ENCODE peak calls at places on chromosomes 1 and 21, in nine cellular contexts. G, Y, T, S, N, P, W, F and R are unnamed samples.

GRCh38 chr1:3453891-3454810 is at the start of gene ARHGEF16:
- DNase-seq in G (peak; percentile 32), Y (peak; percentile 72), T (peak; percentile 92), S (no peak), N (no peak), P (peak; percentile 88), W (peak; percentile 71), F (peak; percentile 91), R (peak; percentile 85)

GRCh38 chr1:70134148-70134547 is 71.2 kb downstream of the LRRC40 start:
- DNase-seq in G (no peak), Y (no peak), T (no peak), S (no peak), N (no peak), P (no peak), W (no peak), F (no peak), R (no peak)

GRCh38 chr1:6599141-6599975 is 3.3 kb downstream of the KLHL21 start:
- DNase-seq in G (no peak), Y (no peak), T (peak; percentile 49), S (no peak), N (peak; percentile 87), P (no peak), W (no peak), F (no peak), R (no peak)

GRCh38 chr1:233081686-233082085 is 131.3 kb downstream of the NTPCR start:
- DNase-seq in G (peak; percentile 51), Y (no peak), T (no peak), S (no peak), N (no peak), P (no peak), W (peak; percentile 20), F (peak; percentile 5), R (no peak)

GRCh38 chr1:156063997-156064285 is 3.0 kb downstream of the RAB25 start:
- DNase-seq in G (no peak), Y (no peak), T (no peak), S (no peak), N (no peak), P (no peak), W (no peak), F (no peak), R (no peak)

GRCh38 chr1:242081446-242081845 is 82.5 kb upstream of the MAP1LC3C start:
- DNase-seq in G (no peak), Y (no peak), T (no peak), S (no peak), N (no peak), P (no peak), W (no peak), F (no peak), R (no peak)

GRCh38 chr1:235998812-235999211 is 66.1 kb downstream of the NID1 start:
- DNase-seq in G (no peak), Y (no peak), T (no peak), S (no peak), N (no peak), P (no peak), W (no peak), F (no peak), R (no peak)

GRCh38 chr1:183264132-183264531 is 78.1 kb downstream of the LAMC2 start:
- DNase-seq in G (no peak), Y (no peak), T (no peak), S (no peak), N (no peak), P (no peak), W (no peak), F (no peak), R (no peak)

GRCh38 chr1:65832296-65832695 is 39.6 kb downstream of the PDE4B start:
- DNase-seq in G (no peak), Y (no peak), T (no peak), S (no peak), N (no peak), P (no peak), W (no peak), F (no peak), R (no peak)

GRCh38 chr1:28437924-28438699 is 67.7 kb upstream of the RCC1 start:
- DNase-seq in G (peak; percentile 95), Y (peak; percentile 96), T (peak; percentile 73), S (peak; percentile 98), N (peak; percentile 73), P (no peak), W (peak; percentile 93), F (peak; percentile 47), R (peak; percentile 93)

GRCh38 chr1:115833806-115834205 is 7.1 kb downstream of the NHLH2 start:
- DNase-seq in G (no peak), Y (no peak), T (no peak), S (no peak), N (no peak), P (no peak), W (no peak), F (no peak), R (no peak)

GRCh38 chr1:106883208-106883607 is 173.3 kb upstream of the PRMT6 start:
- DNase-seq in G (no peak), Y (no peak), T (no peak), S (no peak), N (no peak), P (no peak), W (no peak), F (no peak), R (no peak)

GRCh38 chr1:66436378-66437135 is 97.4 kb upstream of the SGIP1 start:
- DNase-seq in G (peak; percentile 46), Y (no peak), T (no peak), S (no peak), N (no peak), P (no peak), W (peak; percentile 35), F (no peak), R (no peak)

GRCh38 chr21:44977616-44978340 is 37.9 kb downstream of the SLX9 start:
- DNase-seq in G (no peak), Y (no peak), T (no peak), S (no peak), N (no peak), P (no peak), W (peak; percentile 71), F (no peak), R (no peak)

GRCh38 chr1:90550616-90551406 is 166.3 kb downstream of the BARHL2 start:
- DNase-seq in G (no peak), Y (no peak), T (no peak), S (no peak), N (no peak), P (peak; percentile 45), W (no peak), F (no peak), R (no peak)

GRCh38 chr1:30446508-30446907 is 276.9 kb downstream of the MATN1 start:
- DNase-seq in G (no peak), Y (no peak), T (no peak), S (no peak), N (peak; percentile 41), P (no peak), W (no peak), F (no peak), R (no peak)

GRCh38 chr1:157585984-157586383 is 11.9 kb downstream of the FCRL4 start:
- DNase-seq in G (no peak), Y (no peak), T (no peak), S (no peak), N (no peak), P (no peak), W (no peak), F (no peak), R (no peak)

DNA sequence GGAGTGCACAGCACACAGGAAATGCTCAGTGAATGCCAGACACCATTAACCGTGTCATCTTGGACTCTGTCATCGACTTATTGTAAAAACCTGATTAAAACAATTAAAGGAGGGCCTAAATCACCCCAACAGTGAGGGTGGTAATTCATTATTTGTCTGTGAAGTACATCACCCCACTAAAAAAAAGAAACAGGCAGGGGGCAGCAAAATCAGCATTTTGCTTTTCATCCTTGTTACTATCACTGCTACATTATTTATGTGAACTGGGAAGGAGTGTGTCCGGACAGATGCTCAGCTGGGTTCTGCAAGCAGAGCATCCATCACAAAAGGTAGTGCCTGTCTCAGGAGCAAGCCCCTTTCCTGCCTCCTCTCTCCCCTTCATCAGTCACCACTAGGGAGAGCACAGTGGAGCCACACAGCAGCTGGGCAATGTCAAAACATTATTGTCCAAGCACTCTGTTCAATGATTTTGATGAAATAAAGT is 98.5 kb downstream of the RERE start:
- DNase-seq in G (peak; percentile 16), Y (no peak), T (no peak), S (no peak), N (no peak), P (no peak), W (no peak), F (peak; percentile 45), R (no peak)
- TF ChIP-seq CTCF in G (no peak), Y (peak; percentile 30), T (peak; percentile 10), S (peak; percentile 65), N (no peak), P (peak; percentile 42), W (no peak), F (peak; percentile 43), R (no peak)

DNA sequence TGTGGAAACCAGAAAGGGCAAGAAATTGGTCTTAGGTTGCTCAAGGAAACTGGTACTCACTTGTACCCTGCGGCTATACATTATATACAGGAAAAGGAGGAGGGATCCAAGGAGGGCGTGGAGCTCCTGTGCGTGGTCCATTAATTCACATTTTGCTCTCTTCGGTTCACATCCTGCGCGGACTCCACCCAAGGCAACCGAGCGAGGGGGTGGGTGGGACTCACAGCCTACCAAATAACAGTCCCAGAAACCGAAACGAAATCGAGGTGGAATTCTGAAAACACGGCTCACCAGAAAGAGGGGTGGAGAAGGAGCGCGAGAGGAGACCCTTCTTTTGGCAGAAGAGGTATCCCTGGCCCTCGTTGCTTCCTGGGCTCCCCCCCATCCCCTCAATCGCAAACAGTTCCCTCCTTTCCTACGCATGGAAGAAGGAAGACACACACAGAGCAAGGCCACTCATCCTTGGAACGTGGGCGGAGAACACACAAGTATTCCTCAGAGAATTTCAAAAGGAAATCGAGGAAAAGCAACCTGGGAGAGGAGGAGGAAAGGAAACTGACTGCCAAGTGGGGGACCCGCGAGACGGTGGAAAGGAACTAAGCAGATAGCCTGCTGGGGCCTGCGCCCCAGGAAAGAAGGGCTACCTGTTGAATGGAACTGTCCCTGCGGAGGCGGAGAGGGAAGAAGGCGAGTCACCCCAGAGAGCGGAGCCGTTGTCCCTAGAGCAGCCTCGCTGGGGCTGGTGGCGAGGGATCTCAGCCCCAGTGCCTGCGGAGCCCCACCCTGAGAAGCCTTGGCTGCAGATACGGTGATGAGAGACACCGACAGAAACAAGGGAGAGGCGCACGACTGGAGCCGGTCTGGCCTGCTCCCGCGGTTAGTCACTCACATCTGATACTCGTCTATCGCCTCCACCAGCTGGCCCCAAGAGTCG is 705 bp downstream of the AIDA start:
- DNase-seq in G (peak; percentile 67), Y (peak; percentile 23), T (peak; percentile 66), S (peak; percentile 15), N (peak; percentile 90), P (peak; percentile 66), W (peak; percentile 37), F (peak; percentile 58), R (peak; percentile 40)
- TF ChIP-seq POLR2AphosphoS5 in G (no peak), Y (no peak), T (no peak), S (no peak), N (peak; percentile 67), P (no peak), W (no peak), F (peak; percentile 25), R (no peak)

GRCh38 chr1:53911442-53911841 is 17.5 kb downstream of the DIO1 start:
- DNase-seq in G (no peak), Y (no peak), T (no peak), S (no peak), N (no peak), P (no peak), W (no peak), F (no peak), R (no peak)
- TF ChIP-seq CTCF in G (no peak), Y (no peak), T (no peak), S (no peak), N (no peak), P (no peak), W (no peak), F (no peak), R (no peak)

GRCh38 chr1:40507973-40508372 is 594 bp upstream of the EXO5 start:
- DNase-seq in G (no peak), Y (no peak), T (no peak), S (no peak), N (no peak), P (no peak), W (no peak), F (no peak), R (no peak)

GRCh38 chr1:40508375-40509341 is at the start of gene EXO5:
- DNase-seq in G (peak; percentile 82), Y (peak; percentile 58), T (peak; percentile 85), S (no peak), N (peak; percentile 96), P (peak; percentile 75), W (peak; percentile 48), F (peak; percentile 88), R (peak; percentile 68)
- TF ChIP-seq POLR2AphosphoS5 in G (peak; percentile 96), Y (peak; percentile 94), T (peak; percentile 38), S (peak; percentile 95), N (peak; percentile 86), P (peak; percentile 22), W (no peak), F (peak; percentile 82), R (peak; percentile 84)